ENCODE peak calls at places on chromosomes 1 and 21, in four cellular contexts. E is neuronal stem cell, A is H9, C is mesendoderm. J is an unnamed sample.

GRCh38 chr1:50605186-50605875 is 182.1 kb upstream of the DMRTA2 start:
- DNase-seq in E (no peak), A (peak), C (peak), J (no peak)

GRCh38 chr1:235262539-235262938 is 65.4 kb downstream of the ARID4B start:
- DNase-seq in E (no peak), A (no peak), C (no peak), J (no peak)

GRCh38 chr1:76125441-76126215 is 51.1 kb downstream of the ST6GALNAC3 start:
- DNase-seq in E (no peak), A (no peak), C (no peak), J (no peak)

GRCh38 chr1:44701141-44701573 is 26.6 kb downstream of the ARMH1 start:
- DNase-seq in E (no peak), A (no peak), C (no peak), J (no peak)

GRCh38 chr1:203797948-203798347 is 2.5 kb downstream of the ZBED6 start:
- DNase-seq in E (no peak), A (no peak), C (peak), J (no peak)

GRCh38 chr1:184822267-184822666 is 67.6 kb upstream of the EDEM3 start:
- DNase-seq in E (no peak), A (no peak), C (no peak), J (no peak)

GRCh38 chr1:206684478-206685255 is at the start of gene MAPKAPK2:
- DNase-seq in E (peak), A (peak), C (peak), J (peak)

GRCh38 chr1:47651311-47652089 is 213.7 kb downstream of the FOXD2 start:
- DNase-seq in E (no peak), A (peak), C (no peak), J (no peak)

GRCh38 chr1:206892351-206892984 is 4.8 kb upstream of the IL24 start:
- DNase-seq in E (no peak), A (no peak), C (no peak), J (no peak)

GRCh38 chr1:213369465-213369864 is 318.4 kb downstream of the RPS6KC1 start:
- DNase-seq in E (no peak), A (no peak), C (no peak), J (no peak)

GRCh38 chr1:159923203-159924024 is 1.9 kb downstream of the TAGLN2 start:
- DNase-seq in E (no peak), A (peak), C (peak), J (peak)

GRCh38 chr21:36705679-36706481 is 7.0 kb downstream of the SIM2 start:
- DNase-seq in E (peak), A (peak), C (peak), J (peak)

GRCh38 chr1:33341190-33341589 is 20.3 kb upstream of the A3GALT2 start:
- DNase-seq in E (no peak), A (no peak), C (no peak), J (no peak)
- H4K8ac ChIP-seq in E (no peak), A (no peak), C (no peak), J (no peak)

DNA sequence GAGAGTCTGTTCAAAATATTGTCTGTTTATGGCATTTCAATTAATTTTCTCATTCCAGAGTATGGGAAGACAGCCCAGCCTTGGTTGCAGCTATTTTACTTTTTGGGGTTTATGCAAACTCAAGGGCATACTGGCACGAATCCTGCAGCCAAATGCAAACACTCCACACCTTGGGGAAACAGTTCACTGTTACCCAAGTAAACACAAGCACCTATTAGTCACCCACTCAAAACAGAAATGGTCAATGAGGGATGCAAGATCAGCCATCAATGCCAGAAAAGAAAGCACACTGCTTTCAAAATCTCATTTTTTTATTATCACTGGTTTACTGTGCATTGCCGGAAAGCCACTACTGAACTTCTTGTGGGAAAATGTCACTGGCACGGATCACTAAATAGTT is 170.6 kb downstream of the RUNX1 start:
- DNase-seq in E (no peak), A (no peak), C (no peak), J (no peak)
- H3K23ac ChIP-seq in E (no peak), A (no peak), C (no peak), J (no peak)

GRCh38 chr21:45640888-45641479 is 2.5 kb upstream of the PCBP3 start:
- DNase-seq in E (no peak), A (peak), C (peak), J (peak)
- H4K8ac ChIP-seq in E (no peak), A (no peak), C (no peak), J (no peak)

DNA sequence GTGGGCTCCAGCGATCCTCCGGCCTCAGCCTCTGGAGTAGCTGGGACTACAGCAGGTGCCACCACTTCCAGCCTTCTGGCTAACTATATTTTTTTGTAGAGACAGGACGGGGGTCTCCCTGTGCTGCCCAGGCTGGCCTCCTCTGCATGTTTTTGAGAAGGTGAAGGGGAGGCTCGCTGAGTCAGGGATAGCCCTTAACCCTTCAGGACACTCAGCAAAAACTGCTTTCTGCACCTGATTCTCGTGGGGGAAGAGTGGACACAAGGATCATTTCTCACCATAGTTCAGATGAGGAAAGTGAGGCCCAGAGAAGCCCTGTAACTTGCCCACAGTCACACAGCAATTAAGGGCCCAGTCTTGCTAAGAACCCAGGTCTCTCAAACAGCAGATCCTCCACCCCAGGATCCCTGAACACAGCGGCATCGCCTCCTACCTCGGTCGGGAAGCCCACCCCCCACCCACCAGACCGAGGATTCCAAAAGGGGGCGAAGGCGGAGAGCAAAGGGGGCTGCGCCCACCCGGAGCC is 1.3 kb downstream of the FGR start:
- DNase-seq in E (no peak), A (no peak), C (no peak), J (no peak)
- H3K23ac ChIP-seq in E (no peak), A (no peak), C (no peak), J (no peak)

DNA sequence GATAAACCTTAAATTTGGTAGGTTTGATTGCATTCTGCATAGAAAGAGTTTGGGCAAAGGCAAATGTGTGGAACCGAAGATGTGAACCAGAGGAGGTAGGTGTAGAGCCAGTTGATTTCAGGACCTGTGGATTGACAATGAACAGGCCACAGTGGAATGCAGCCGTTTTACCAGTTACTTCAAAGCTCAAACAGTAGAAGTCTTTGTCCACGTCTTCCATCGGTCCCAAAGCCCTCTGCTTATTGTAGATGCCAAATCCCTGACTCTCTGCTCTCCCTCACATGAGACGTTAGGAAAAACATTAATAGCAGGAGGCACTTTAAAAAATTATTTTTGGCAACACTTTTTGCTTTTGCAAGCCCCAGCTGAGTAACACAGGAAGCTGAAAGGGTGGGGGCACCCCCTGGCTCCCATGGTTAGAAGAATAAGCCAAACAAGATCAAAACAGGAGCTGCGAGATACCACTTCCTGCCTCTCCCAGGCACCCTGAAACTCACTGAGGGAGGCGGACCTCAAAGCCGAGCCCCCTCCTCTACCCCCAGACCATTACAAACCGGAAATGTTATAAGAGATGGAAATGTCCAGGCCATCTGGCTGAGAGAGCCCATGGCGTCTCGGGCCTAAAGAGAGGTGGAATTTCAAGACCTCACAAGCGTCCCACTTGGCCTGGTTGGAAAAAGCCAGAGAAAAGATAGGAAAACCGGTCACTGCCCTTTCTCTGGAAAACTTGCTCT is 13.5 kb downstream of the TRAF3IP3 start:
- DNase-seq in E (no peak), A (no peak), C (peak), J (no peak)
- H4K8ac ChIP-seq in E (no peak), A (no peak), C (no peak), J (no peak)

DNA sequence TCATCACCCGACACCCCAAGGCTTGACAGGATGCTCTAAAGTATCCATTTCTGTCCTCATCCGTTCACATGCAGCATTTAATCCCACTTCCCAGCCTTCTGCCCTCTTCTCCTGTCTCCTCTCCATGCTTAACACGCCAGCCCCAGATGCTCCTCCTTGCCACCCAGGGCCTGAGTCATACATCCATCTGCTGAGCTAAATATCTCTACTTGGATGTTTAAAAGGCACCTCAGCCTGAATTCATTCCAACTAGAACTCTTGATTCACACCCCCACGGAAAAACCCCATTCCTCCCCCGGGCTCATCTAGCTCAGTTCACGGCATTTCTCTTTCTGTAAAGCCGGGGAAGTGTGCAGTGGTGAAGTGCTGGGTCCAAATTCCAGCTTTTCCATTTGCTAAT is 27.7 kb downstream of the TEX35 start:
- DNase-seq in E (no peak), A (no peak), C (no peak), J (no peak)
- H3K23ac ChIP-seq in E (no peak), A (no peak), C (no peak), J (no peak)